ENCODE peak calls at places on chromosomes 4 and X, in seven cellular contexts. X is T-helper 2 cell, V is M059J, K is bronchial epithelial cell, L is lower leg skin, A is Kasumi-1, Y is T-helper 9 cell. G is an unnamed sample.

GRCh38 chr4:44487341-44487740 is 38.7 kb upstream of the KCTD8 start:
- DNase-seq in X (no peak), V (no peak), K (peak; percentile 68), L (no peak), A (no peak), Y (no peak), G (no peak)

GRCh38 chr4:186554485-186554884 is 882 bp downstream of the MTNR1A start:
- DNase-seq in X (no peak), V (peak; percentile 14), K (peak; percentile 48), L (no peak), A (no peak), Y (no peak), G (no peak)

GRCh38 chr4:54227261-54228063 is 1.6 kb upstream of the PDGFRA start:
- DNase-seq in X (no peak), V (peak; percentile 62), K (peak; percentile 27), L (peak; percentile 87), A (peak; percentile 67), Y (no peak), G (no peak)

GRCh38 chrX:107659768-107660167 is 31.5 kb downstream of the PRPS1 start:
- DNase-seq in X (no peak), V (peak; percentile 55), K (peak; percentile 40), L (peak; percentile 36), A (peak; percentile 61), Y (no peak), G (no peak)

GRCh38 chrX:135890087-135890585 is 3.1 kb downstream of the CT45A10 start:
- DNase-seq in X (no peak), V (no peak), K (no peak), L (no peak), A (no peak), Y (no peak), G (peak; percentile 25)

GRCh38 chr4:25442863-25443307 is 65.8 kb downstream of the ANAPC4 start:
- DNase-seq in X (no peak), V (no peak), K (no peak), L (peak; percentile 21), A (no peak), Y (no peak), G (no peak)

GRCh38 chr4:157792716-157793115 is 380.1 kb downstream of the GASK1B start:
- DNase-seq in X (no peak), V (peak; percentile 12), K (no peak), L (no peak), A (no peak), Y (no peak), G (no peak)

GRCh38 chrX:46758163-46758955 is 559 bp downstream of the SLC9A7 start:
- DNase-seq in X (peak; percentile 4), V (peak; percentile 45), K (no peak), L (no peak), A (peak; percentile 12), Y (peak; percentile 2), G (no peak)

GRCh38 chrX:11664211-11664888 is 1.4 kb downstream of the ARHGAP6 start:
- DNase-seq in X (no peak), V (no peak), K (no peak), L (no peak), A (no peak), Y (no peak), G (no peak)

GRCh38 chr4:3388461-3389185 is 53.1 kb upstream of the HGFAC start:
- DNase-seq in X (no peak), V (peak; percentile 95), K (peak; percentile 81), L (peak; percentile 84), A (peak; percentile 67), Y (no peak), G (peak; percentile 41)

GRCh38 chr4:144656857-144657256 is 10.9 kb downstream of the HHIP start:
- DNase-seq in X (no peak), V (no peak), K (no peak), L (no peak), A (no peak), Y (no peak), G (no peak)